ENCODE peak calls at places on chromosomes 7 and 10, in nine cellular contexts. O is sciatic nerve; L is cardiac muscle cell; C is activated gamma-delta T cell treated with anti-CD3 and anti-CD28 coated beads, Interleukin-2, amount 50 U/mL, for 16 hours; D is mucosa of gallbladder; Z is mesenteric fat pad; I is HEK293T; X is stimulated activated CD4-positive, alpha-beta T cell treated with anti-CD3 and anti-CD28 coated beads, Interleukin-1b, Interleukin-23, amount 100 ng/mL, for 4 hours; N is anterior cingulate cortex. H is an unnamed sample.

GRCh38 chr7:2233876-2234275 is 1.1 kb upstream of the MAD1L1 start:
- DNase-seq in D (no peak), O (no peak), L (no peak), I (no peak), Z (no peak), X (no peak), C (no peak), N (no peak), H (no peak)

GRCh38 chr7:111605246-111605645 is 43.0 kb upstream of the IMMP2L start:
- DNase-seq in D (no peak), Z (no peak), L (no peak), C (no peak), N (no peak), O (no peak), I (no peak), X (no peak), H (no peak)

GRCh38 chr7:47516985-47517590 is 64.8 kb downstream of the TNS3 start:
- DNase-seq in C (no peak), Z (no peak), I (no peak), L (no peak), X (no peak), N (no peak), O (no peak), D (no peak), H (no peak)

GRCh38 chr7:120502825-120503224 is 229.8 kb downstream of the KCND2 start:
- DNase-seq in D (no peak), N (no peak), C (no peak), X (no peak), O (no peak), L (no peak), Z (no peak), I (no peak), H (no peak)

GRCh38 chr10:118569241-118569881 is 26.1 kb downstream of the PRLHR start:
- DNase-seq in Z (no peak), C (no peak), L (peak), N (no peak), I (no peak), D (no peak), O (no peak), X (no peak), H (no peak)

GRCh38 chr10:78960316-78960800 is 108.4 kb upstream of the ZMIZ1 start:
- DNase-seq in X (no peak), L (peak), C (no peak), I (no peak), N (peak), Z (no peak), D (peak), O (peak), H (peak)

GRCh38 chr10:112475565-112476233 is 28.7 kb downstream of the VTI1A start:
- DNase-seq in N (no peak), O (no peak), L (peak), X (no peak), Z (no peak), I (no peak), C (no peak), D (no peak), H (no peak)

GRCh38 chr7:54864718-54865117 is 105.7 kb upstream of the SEC61G start:
- DNase-seq in I (no peak), Z (no peak), N (no peak), L (no peak), C (no peak), O (no peak), D (no peak), X (no peak), H (no peak)

GRCh38 chr7:107236857-107237256 is 68.1 kb downstream of the HBP1 start:
- DNase-seq in I (no peak), O (no peak), X (no peak), C (no peak), D (no peak), Z (no peak), N (no peak), L (no peak), H (no peak)

GRCh38 chr10:102420443-102420809 is 210 bp upstream of the FBXL15 start:
- DNase-seq in I (no peak), N (no peak), C (no peak), L (no peak), X (peak), O (no peak), Z (no peak), D (no peak), H (no peak)

GRCh38 chr7:30144659-30145321 is 10.0 kb downstream of the MTURN start:
- DNase-seq in I (no peak), N (no peak), X (no peak), Z (no peak), D (no peak), L (no peak), O (no peak), C (no peak), H (no peak)

GRCh38 chr10:83372646-83373045 is 766.7 kb upstream of the GHITM start:
- DNase-seq in Z (no peak), X (no peak), L (no peak), O (no peak), C (no peak), N (no peak), I (no peak), D (no peak), H (no peak)

GRCh38 chr7:120402368-120402767 is 129.4 kb downstream of the KCND2 start:
- DNase-seq in L (peak), O (no peak), D (no peak), I (no peak), N (no peak), Z (no peak), C (no peak), X (no peak), H (no peak)

GRCh38 chr7:102444961-102445673 is 11.7 kb downstream of the ORAI2 start:
- DNase-seq in N (no peak), Z (no peak), I (no peak), D (no peak), O (no peak), X (no peak), L (no peak), C (no peak), H (no peak)

GRCh38 chr10:47031251-47031952 is 120.2 kb downstream of the PTPN20 start:
- DNase-seq in O (peak), L (no peak), D (no peak), X (no peak), I (peak), N (no peak), C (no peak), Z (peak), H (peak)

GRCh38 chr10:14879055-14879800 is 562 bp downstream of the SUV39H2 start:
- DNase-seq in I (no peak), D (no peak), L (peak), O (peak), N (no peak), Z (no peak), X (peak), C (peak), H (no peak)

GRCh38 chr7:149422914-149423285 is 38.0 kb downstream of the ZNF777 start:
- DNase-seq in I (no peak), N (no peak), X (peak), D (no peak), Z (no peak), L (no peak), C (no peak), O (no peak), H (peak)

GRCh38 chr7:1815051-1815481 is 145.0 kb downstream of the ELFN1 start:
- DNase-seq in I (no peak), X (no peak), D (no peak), Z (no peak), C (no peak), L (no peak), N (no peak), O (no peak), H (no peak)

GRCh38 chr10:122347162-122347561 is 27.3 kb upstream of the PLEKHA1 start:
- DNase-seq in C (no peak), Z (no peak), O (no peak), I (no peak), D (no peak), N (no peak), X (no peak), L (no peak), H (no peak)

GRCh38 chr7:32074787-32075570 is 4.8 kb upstream of the PDE1C start:
- DNase-seq in D (no peak), L (no peak), Z (no peak), N (no peak), I (no peak), C (no peak), X (no peak), O (no peak), H (no peak)

GRCh38 chr7:142380064-142380463 is 122.2 kb upstream of the PRSS58 start:
- DNase-seq in L (no peak), Z (no peak), D (no peak), X (no peak), C (no peak), N (no peak), I (no peak), O (no peak), H (no peak)

GRCh38 chr7:4755045-4755444 is 20.4 kb upstream of the AP5Z1 start:
- DNase-seq in I (no peak), L (no peak), D (no peak), O (no peak), C (no peak), Z (no peak), X (no peak), N (no peak), H (no peak)

GRCh38 chr10:2214035-2214434 is 476.7 kb upstream of the ADARB2 start:
- DNase-seq in C (no peak), O (no peak), N (no peak), L (peak), D (no peak), I (no peak), Z (no peak), X (no peak), H (no peak)